ENCODE peak calls at places on chromosomes 3 and 15, in nine cellular contexts. F is CD4-positive, alpha-beta memory T cell; W is mucosa of descending colon; B is psoas muscle; M is heart left ventricle; S is ovary; L is neuronal stem cell; D is transverse colon; Y is CD8-positive, alpha-beta memory T cell. V is an unnamed sample. For H3K4me1, the result is how much of the 10 kb centered on the place peaks cover.

GRCh38 chr3:65449841-65450416 is 588.8 kb downstream of the MAGI1 start:
- DNase-seq in S (no peak), Y (no peak), D (no peak), W (no peak), L (no peak), M (no peak), B (no peak), F (no peak), V (no peak)

GRCh38 chr3:113070226-113071220 is 79.7 kb downstream of the GTPBP8 start:
- DNase-seq in L (no peak), D (no peak), S (no peak), M (no peak), B (no peak), F (no peak), Y (no peak), W (no peak), V (no peak)

GRCh38 chr15:42608110-42608531 is 32.7 kb downstream of the STARD9 start:
- DNase-seq in F (peak), B (no peak), D (peak), L (no peak), W (no peak), S (no peak), Y (peak), M (peak), V (no peak)

GRCh38 chr3:73037369-73037699 is 24.1 kb upstream of the EBLN2 start:
- DNase-seq in F (no peak), D (no peak), B (no peak), M (no peak), L (no peak), S (no peak), W (no peak), Y (no peak), V (no peak)

GRCh38 chr3:105686324-105686897 is 182.4 kb downstream of the CBLB start:
- DNase-seq in W (no peak), M (no peak), Y (peak), L (no peak), D (no peak), S (no peak), F (peak), B (no peak), V (no peak)

GRCh38 chr3:47565861-47566550 is 12.7 kb downstream of the CSPG5 start:
- DNase-seq in W (no peak), L (no peak), D (no peak), M (no peak), Y (no peak), F (no peak), S (no peak), B (no peak), V (no peak)

GRCh38 chr15:96274698-96275097 is 55.8 kb upstream of the NR2F2 start:
- DNase-seq in Y (no peak), S (no peak), L (no peak), W (no peak), F (no peak), B (no peak), D (no peak), M (no peak), V (no peak)

GRCh38 chr3:67437090-67437489 is 217.3 kb downstream of the SUCLG2 start:
- DNase-seq in D (no peak), F (no peak), W (no peak), L (no peak), S (no peak), M (no peak), B (no peak), Y (no peak), V (no peak)

GRCh38 chr3:111751961-111752360 is 107.1 kb upstream of the PHLDB2 start:
- DNase-seq in W (no peak), Y (no peak), L (no peak), S (no peak), D (no peak), B (no peak), M (no peak), F (no peak), V (no peak)

GRCh38 chr3:98259707-98260106 is 4.3 kb upstream of the OR5H6 start:
- DNase-seq in L (no peak), S (no peak), M (no peak), F (no peak), W (no peak), B (no peak), Y (no peak), D (no peak), V (no peak)

GRCh38 chr3:78979083-78979482 is 788.7 kb downstream of the ROBO1 start:
- DNase-seq in D (no peak), M (no peak), Y (no peak), W (no peak), B (no peak), F (no peak), S (no peak), L (peak), V (no peak)

GRCh38 chr3:140756240-140757016 is 78.6 kb downstream of the TRIM42 start:
- DNase-seq in S (no peak), L (no peak), W (no peak), B (no peak), D (no peak), F (no peak), M (no peak), Y (no peak), V (no peak)

GRCh38 chr15:45112592-45113379 is 1.2 kb downstream of the DUOX2 start:
- DNase-seq in L (no peak), W (no peak), M (no peak), B (no peak), D (no peak), S (no peak), F (no peak), Y (no peak), V (no peak)

GRCh38 chr3:150687613-150688012 is 16.1 kb downstream of the ERICH6 start:
- DNase-seq in D (no peak), M (no peak), S (no peak), L (no peak), W (no peak), F (no peak), Y (no peak), B (no peak), V (no peak)

GRCh38 chr3:127452321-127452821 is 138.2 kb downstream of the TPRA1 start:
- DNase-seq in W (no peak), M (no peak), L (no peak), B (no peak), F (no peak), S (no peak), D (no peak), Y (no peak), V (peak)

GRCh38 chr3:33144433-33144832 is 30.6 kb downstream of the CRTAP start:
- DNase-seq in M (no peak), Y (no peak), B (no peak), F (no peak), D (no peak), S (no peak), L (no peak), W (no peak), V (no peak)

GRCh38 chr3:159273070-159273469 is 471.2 kb downstream of the MFSD1 start:
- DNase-seq in S (no peak), M (no peak), D (no peak), Y (no peak), W (no peak), B (no peak), L (no peak), F (no peak), V (no peak)

GRCh38 chr15:82871577-82872484 is 62.4 kb downstream of the WHAMM start:
- DNase-seq in D (no peak), B (no peak), F (no peak), W (no peak), Y (no peak), L (no peak), M (no peak), S (no peak), V (peak)

GRCh38 chr15:20356444-20357138 is 185.0 kb downstream of the GOLGA6L6 start:
- DNase-seq in Y (peak), W (peak), M (peak), L (peak), B (peak), F (peak), S (peak), D (peak), V (peak)

GRCh38 chr15:101807345-101807945 is 4.1 kb downstream of the OR4F6 start:
- DNase-seq in W (no peak), D (no peak), M (no peak), S (no peak), L (no peak), F (no peak), B (no peak), Y (no peak), V (no peak)

GRCh38 chr3:124786491-124787241 is 56.4 kb downstream of the UMPS start:
- DNase-seq in B (no peak), W (no peak), S (no peak), L (no peak), M (no peak), D (peak), Y (no peak), F (no peak), V (no peak)

GRCh38 chr15:65400760-65401606 is 21.8 kb downstream of the IGDCC4 start:
- DNase-seq in S (peak), B (peak), F (peak), Y (peak), D (peak), L (peak), W (no peak), M (peak), V (no peak)

GRCh38 chr3:189833996-189834395 is 202.8 kb downstream of the TP63 start:
- DNase-seq in L (no peak), Y (no peak), B (no peak), F (no peak), D (no peak), M (no peak), S (no peak), W (no peak), V (peak)

GRCh38 chr3:146468234-146468931 is 978 bp downstream of the PLSCR2 start:
- DNase-seq in S (no peak), L (no peak), Y (no peak), F (no peak), W (no peak), B (no peak), M (no peak), D (no peak), V (no peak)

GRCh38 chr15:88748081-88748480 is 55.2 kb upstream of the ACAN start:
- DNase-seq in Y (no peak), W (no peak), L (no peak), S (no peak), D (no peak), M (no peak), F (no peak), B (no peak), V (no peak)

GRCh38 chr15:52261498-52262242 is 33.9 kb downstream of the MYO5C start:
- DNase-seq in D (peak), M (peak), L (peak), F (peak), W (no peak), B (peak), S (peak), Y (peak), V (peak)

GRCh38 chr15:40969363-40969762 is 16.1 kb downstream of the CHAC1 start:
- DNase-seq in S (no peak), Y (no peak), M (no peak), L (no peak), W (no peak), D (no peak), F (no peak), B (no peak), V (no peak)

GRCh38 chr3:52291508-52292181 is 4.0 kb downstream of the GLYCTK start:
- DNase-seq in M (no peak), F (no peak), Y (peak), D (peak), W (peak), B (no peak), L (no peak), S (peak), V (no peak)

GRCh38 chr15:48121849-48122248 is 1.1 kb downstream of the SLC24A5 start:
- DNase-seq in L (no peak), D (no peak), W (no peak), B (no peak), Y (no peak), S (no peak), M (no peak), F (no peak), V (no peak)

GRCh38 chr15:42404461-42405235 is 45.3 kb downstream of the CAPN3 start:
- DNase-seq in M (no peak), L (no peak), W (no peak), B (peak), Y (no peak), S (no peak), D (no peak), F (no peak), V (no peak)

GRCh38 chr3:42149537-42150426 is 58.6 kb downstream of the TRAK1 start:
- DNase-seq in L (no peak), D (peak), W (peak), B (no peak), M (no peak), F (no peak), Y (no peak), S (no peak), V (no peak)

GRCh38 chr15:78090422-78090821 is 1.9 kb upstream of the SH2D7 start:
- DNase-seq in Y (no peak), L (no peak), D (no peak), S (no peak), F (no peak), B (no peak), W (no peak), M (no peak), V (no peak)

GRCh38 chr3:80785475-80785874 is 976.0 kb downstream of the GBE1 start:
- DNase-seq in L (no peak), F (no peak), S (no peak), W (no peak), M (no peak), Y (no peak), B (no peak), D (no peak), V (no peak)

GRCh38 chr15:86135030-86135429 is 55.4 kb downstream of the AGBL1 start:
- DNase-seq in M (no peak), B (peak), W (no peak), Y (no peak), D (peak), F (no peak), L (no peak), S (no peak), V (no peak)

GRCh38 chr15:49876401-49877038 is 242.5 kb downstream of the ATP8B4 start:
- DNase-seq in W (no peak), M (no peak), D (no peak), Y (no peak), S (no peak), F (no peak), L (no peak), B (no peak), V (no peak)

GRCh38 chr15:66702770-66703539 is 919 bp downstream of the SMAD6 start:
- DNase-seq in S (peak), Y (no peak), F (no peak), D (peak), W (peak), B (peak), L (no peak), M (peak), V (no peak)

GRCh38 chr3:50205719-50206276 is 727 bp downstream of the SLC38A3 start:
- DNase-seq in M (no peak), W (no peak), F (peak), B (peak), L (no peak), Y (no peak), D (peak), S (peak), V (no peak)

GRCh38 chr15:44713006-44713966 is 2.0 kb downstream of the B2M start:
- DNase-seq in M (no peak), S (no peak), B (no peak), Y (no peak), L (no peak), F (no peak), W (no peak), D (no peak), V (no peak)

DNA sequence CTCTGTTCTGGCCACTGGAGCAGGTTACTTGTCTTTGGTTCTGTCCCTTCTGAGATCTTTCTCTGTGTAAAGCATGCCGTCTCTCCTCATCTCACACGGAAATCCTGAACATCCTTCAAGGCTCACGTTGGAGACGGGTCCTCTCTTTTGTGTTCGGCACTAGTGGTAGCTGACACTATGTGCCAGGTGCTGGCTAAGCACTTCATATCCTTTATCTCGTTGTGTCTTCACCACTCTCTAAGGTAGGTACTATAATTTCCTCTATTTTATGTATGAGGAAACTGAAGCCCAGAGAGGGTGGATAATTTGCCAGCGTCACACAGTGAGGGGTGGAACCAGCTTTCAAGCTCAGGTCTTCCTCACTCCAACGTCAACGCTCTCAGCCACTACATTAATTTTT is 1.2 kb downstream of the IFT122 start:
- DNase-seq in B (no peak), M (no peak), S (no peak), F (peak), L (no peak), Y (no peak), W (no peak), D (no peak), V (no peak)
- H3K4me1 ChIP-seq in B (under half), M (under half), S (under half), F (half or more), L (under half), Y (under half), W (under half), D (under half), V (under half)

DNA sequence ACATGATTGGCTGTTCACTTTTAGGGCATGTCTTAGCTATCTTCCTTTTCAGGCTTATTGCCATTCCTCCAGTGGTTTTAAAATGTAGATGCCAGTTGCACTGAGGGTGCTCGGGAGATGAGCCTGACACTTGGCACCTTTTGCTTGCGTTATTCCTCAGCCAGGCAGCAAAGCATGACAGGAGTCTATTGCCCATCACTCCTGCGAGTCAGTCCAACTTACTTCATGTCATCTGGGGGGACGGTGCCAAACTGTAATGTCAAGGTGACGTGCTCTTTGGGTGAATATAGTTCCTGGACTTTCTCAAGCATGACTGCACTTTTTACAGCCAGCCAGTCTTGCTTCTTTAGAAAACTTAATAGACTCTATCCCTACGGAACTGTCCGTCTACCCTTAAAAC is 406.0 kb upstream of the C2CD4B start:
- DNase-seq in M (no peak), D (no peak), Y (no peak), S (no peak), W (no peak), F (no peak), L (no peak), B (no peak), V (no peak)
- H3K4me3 ChIP-seq in M (no peak), D (no peak), Y (no peak), S (no peak), W (no peak), F (no peak), L (no peak), B (no peak), V (no peak)

GRCh38 chr15:57595011-57595866 is 3.5 kb downstream of the MYZAP start:
- DNase-seq in S (no peak), F (no peak), L (no peak), D (no peak), B (no peak), Y (no peak), M (peak), W (no peak), V (no peak)

GRCh38 chr15:57594479-57594878 is 2.8 kb downstream of the MYZAP start:
- DNase-seq in Y (no peak), F (no peak), W (no peak), M (no peak), S (no peak), L (no peak), B (no peak), D (no peak), V (no peak)

GRCh38 chr15:57597431-57597830 is 5.7 kb downstream of the MYZAP start:
- DNase-seq in W (no peak), M (no peak), D (no peak), F (no peak), S (no peak), L (no peak), B (no peak), Y (no peak), V (no peak)

GRCh38 chr15:57596978-57597377 is 5.3 kb downstream of the MYZAP start:
- DNase-seq in M (no peak), L (no peak), W (no peak), S (no peak), F (no peak), D (no peak), Y (no peak), B (no peak), V (no peak)

GRCh38 chr15:57596301-57596855 is 4.7 kb downstream of the MYZAP start:
- DNase-seq in Y (no peak), W (no peak), S (no peak), D (no peak), B (no peak), M (no peak), F (no peak), L (no peak), V (no peak)
- H3K4me1 ChIP-seq in Y (under half), W (under half), S (under half), D (half or more), B (under half), M (under half), F (under half), L (under half), V (under half)

DNA sequence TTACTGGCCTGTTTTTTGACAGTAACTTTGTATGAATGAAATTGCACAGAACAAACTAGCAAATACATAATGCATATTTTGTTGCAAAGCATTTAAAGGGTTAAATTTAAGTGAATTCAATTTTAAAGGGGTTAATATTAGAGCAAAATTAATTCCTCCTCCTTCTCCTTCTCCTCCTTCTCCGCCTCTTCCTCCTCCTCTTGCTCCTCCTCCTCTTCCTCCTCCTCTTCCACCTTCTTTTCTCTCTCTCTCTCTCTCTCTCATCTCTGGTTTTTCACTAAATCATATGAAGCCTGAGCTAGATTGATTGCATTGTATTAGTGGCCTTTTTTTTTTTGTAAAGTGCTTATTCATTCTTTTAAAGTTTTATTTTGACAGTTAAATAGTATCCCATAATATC is 154.5 kb downstream of the THRB start:
- DNase-seq in W (no peak), S (no peak), D (no peak), L (no peak), M (no peak), B (no peak), Y (no peak), F (no peak), V (no peak)
- H3K4me3 ChIP-seq in W (no peak), S (no peak), D (no peak), L (no peak), M (no peak), B (no peak), Y (no peak), F (no peak), V (no peak)

DNA sequence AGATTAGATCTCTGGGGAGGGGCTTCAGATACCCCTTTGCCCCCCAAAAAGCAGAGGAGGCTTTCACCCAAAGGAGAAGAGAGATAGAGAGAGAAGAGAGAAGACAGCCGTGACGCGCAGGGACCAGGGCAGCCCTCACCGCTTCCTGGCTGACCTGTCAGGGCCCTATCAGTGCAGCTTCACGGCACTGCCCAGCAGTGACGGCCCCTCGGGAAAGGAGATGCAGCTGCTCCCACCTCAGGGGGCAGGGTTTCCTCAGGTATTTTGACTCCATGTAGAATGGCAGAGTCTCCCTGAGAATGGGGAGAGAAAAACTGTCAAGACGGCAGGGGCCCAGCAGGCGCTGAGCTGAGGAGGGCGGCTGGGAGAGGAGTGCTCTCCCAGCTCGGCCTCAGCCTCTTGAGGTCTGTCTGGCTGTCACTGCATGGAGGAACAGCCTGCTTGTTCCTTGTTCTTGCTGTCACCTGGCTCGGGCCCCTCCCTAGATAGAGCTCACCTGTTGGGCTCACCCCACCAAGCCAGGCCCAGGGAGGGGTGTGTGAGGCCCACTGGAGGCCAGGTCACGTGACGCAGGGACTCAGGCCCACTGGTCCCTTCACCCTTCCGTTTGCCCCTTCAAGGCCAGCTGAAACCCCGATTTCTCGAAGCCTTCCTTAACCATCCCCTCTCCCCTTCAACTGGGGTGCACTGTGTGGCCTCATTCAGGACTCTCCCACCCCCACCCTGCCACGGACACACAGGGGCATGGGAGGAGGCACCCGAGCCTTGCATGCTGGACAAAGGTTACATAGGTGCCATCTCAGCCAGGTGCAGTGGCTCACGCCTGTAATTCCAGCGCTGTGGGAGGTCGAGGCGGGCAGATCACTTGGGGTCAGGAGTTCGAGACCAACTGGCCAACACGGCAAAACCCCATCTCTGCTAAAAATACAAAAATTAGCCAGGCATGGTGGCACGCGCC is 28.2 kb downstream of the LOXL1 start:
- DNase-seq in B (no peak), W (no peak), Y (no peak), D (no peak), M (peak), L (no peak), S (peak), F (no peak), V (peak)
- H3K4me1 ChIP-seq in B (under half), W (under half), Y (under half), D (under half), M (under half), L (under half), S (under half), F (under half), V (under half)

V was measured in RWPE2.